ENCODE peak calls at places on chromosome X, in five cellular contexts. F is K562, U is GM12878, E is H1, H is HepG2. X is an unnamed sample.

GRCh38 chrX:41300758-41301437 is 33.1 kb upstream of the DDX3X start:
- DNase-seq in F (peak), U (no peak), E (no peak), H (no peak), X (no peak)

GRCh38 chrX:41481264-41482109 is 34.3 kb downstream of the NYX start:
- DNase-seq in F (peak), U (no peak), E (no peak), H (peak), X (peak)

GRCh38 chrX:69080912-69081465 is 84.3 kb downstream of the PJA1 start:
- DNase-seq in F (no peak), U (no peak), E (no peak), H (no peak), X (no peak)

GRCh38 chrX:23898412-23898959 is 9.3 kb downstream of the APOO start:
- DNase-seq in F (no peak), U (no peak), E (no peak), H (no peak), X (no peak)

GRCh38 chrX:40368611-40369061 is 212.1 kb upstream of the ATP6AP2 start:
- DNase-seq in F (no peak), U (no peak), E (no peak), H (no peak), X (no peak)

GRCh38 chrX:141375011-141375730 is 132.9 kb upstream of the SPANXC start:
- DNase-seq in F (no peak), U (no peak), E (no peak), H (no peak), X (no peak)

GRCh38 chrX:149516604-149517003 is 11.5 kb upstream of the IDS start:
- DNase-seq in F (peak), U (no peak), E (no peak), H (no peak), X (no peak)

GRCh38 chrX:31367816-31368215 is 296.0 kb upstream of the FTHL17 start:
- DNase-seq in F (no peak), U (no peak), E (no peak), H (no peak), X (no peak)

GRCh38 chrX:130105226-130105625 is 5.1 kb downstream of the ELF4 start:
- DNase-seq in F (no peak), U (no peak), E (no peak), H (no peak), X (no peak)

GRCh38 chrX:53281321-53281822 is at the start of gene IQSEC2:
- DNase-seq in F (peak), U (no peak), E (peak), H (no peak), X (peak)

GRCh38 chrX:55742649-55743048 is 25.1 kb downstream of the RRAGB start:
- DNase-seq in F (no peak), U (no peak), E (no peak), H (no peak), X (no peak)

GRCh38 chrX:23287191-23287764 is 47.4 kb upstream of the PTCHD1 start:
- DNase-seq in F (no peak), U (no peak), E (no peak), H (no peak), X (no peak)

GRCh38 chrX:71082778-71083177 is 12.9 kb upstream of the FOXO4 start:
- DNase-seq in F (no peak), U (no peak), E (no peak), H (no peak), X (no peak)

GRCh38 chrX:109624022-109624421 is 950 bp downstream of the KCNE5 start:
- DNase-seq in F (no peak), U (no peak), E (no peak), H (no peak), X (no peak)

GRCh38 chrX:119240356-119240755 is 4.3 kb downstream of the PGRMC1 start:
- DNase-seq in F (no peak), U (no peak), E (no peak), H (no peak), X (no peak)

GRCh38 chrX:153667931-153668396 is 5.6 kb downstream of the PNCK start:
- DNase-seq in F (peak), U (peak), E (peak), H (peak), X (peak)

GRCh38 chrX:20362268-20363002 is 95.7 kb upstream of the RPS6KA3 start:
- DNase-seq in F (peak), U (no peak), E (no peak), H (peak), X (no peak)

GRCh38 chrX:13684361-13684760 is 4.6 kb upstream of the RAB9A start:
- DNase-seq in F (no peak), U (no peak), E (no peak), H (no peak), X (no peak)

GRCh38 chrX:37871626-37872302 is 24.4 kb upstream of the DYNLT3 start:
- DNase-seq in F (peak), U (no peak), E (no peak), H (no peak), X (peak)

GRCh38 chrX:15468036-15468435 is 25.1 kb downstream of the PIR start:
- DNase-seq in F (peak), U (no peak), E (no peak), H (no peak), X (no peak)

GRCh38 chrX:69318651-69319305 is 153.5 kb upstream of the PJA1 start:
- DNase-seq in F (no peak), U (no peak), E (no peak), H (no peak), X (no peak)

GRCh38 chrX:139112432-139112831 is 400.9 kb upstream of the FGF13 start:
- DNase-seq in F (no peak), U (no peak), E (no peak), H (no peak), X (no peak)

GRCh38 chrX:51614353-51614752 is 4.4 kb downstream of the CENPVL3 start:
- DNase-seq in F (peak), U (no peak), E (peak), H (peak), X (peak)

GRCh38 chrX:102580891-102581290 is 18.4 kb upstream of the ARMCX5 start:
- DNase-seq in F (peak), U (no peak), E (no peak), H (no peak), X (no peak)

GRCh38 chrX:1397001-1397400 is 5.1 kb upstream of the SLC25A6 start:
- DNase-seq in F (no peak), U (no peak), E (no peak), H (no peak), X (no peak)

GRCh38 chrX:150873616-150874015 is 24.9 kb downstream of the CD99L2 start:
- DNase-seq in F (no peak), U (no peak), E (no peak), H (no peak), X (peak)

GRCh38 chrX:41933546-41933945 is 10.2 kb upstream of the CASK start:
- DNase-seq in F (peak), U (no peak), E (no peak), H (no peak), X (no peak)

GRCh38 chrX:63744850-63745249 is 40.2 kb downstream of the ARHGEF9 start:
- DNase-seq in F (no peak), U (no peak), E (no peak), H (no peak), X (no peak)

GRCh38 chrX:48083212-48083611 is 11.8 kb upstream of the ZNF630 start:
- DNase-seq in F (peak), U (no peak), E (peak), H (peak), X (peak)

GRCh38 chrX:136589966-136590365 is 58.0 kb downstream of the VGLL1 start:
- DNase-seq in F (no peak), U (no peak), E (no peak), H (no peak), X (no peak)

GRCh38 chrX:101759000-101759399 is 99.3 kb upstream of the ARMCX2 start:
- DNase-seq in F (peak), U (no peak), E (peak), H (peak), X (peak)

GRCh38 chrX:47380268-47380667 is 9.9 kb downstream of the ZNF157 start:
- DNase-seq in F (no peak), U (peak), E (no peak), H (peak), X (no peak)

GRCh38 chrX:104045642-104046041 is 5.9 kb downstream of the H2BW2 start:
- DNase-seq in F (no peak), U (no peak), E (no peak), H (no peak), X (no peak)

GRCh38 chrX:125436855-125437254 is 117.2 kb downstream of the TEX13C start:
- DNase-seq in F (peak), U (no peak), E (no peak), H (no peak), X (no peak)

GRCh38 chrX:119971184-119971583 is 27.6 kb upstream of the NKAP start:
- DNase-seq in F (no peak), U (no peak), E (no peak), H (no peak), X (no peak)

GRCh38 chrX:89124985-89125384 is 378.0 kb downstream of the CPXCR1 start:
- DNase-seq in F (no peak), U (no peak), E (no peak), H (no peak), X (no peak)

GRCh38 chrX:39220952-39221351 is 419.7 kb downstream of the MID1IP1 start:
- DNase-seq in F (no peak), U (no peak), E (no peak), H (no peak), X (no peak)

GRCh38 chrX:68998716-68999115 is 166.5 kb downstream of the PJA1 start:
- DNase-seq in F (no peak), U (no peak), E (peak), H (no peak), X (no peak)

GRCh38 chrX:54208531-54208930 is 25.5 kb upstream of the FAM120C start:
- DNase-seq in F (no peak), U (no peak), E (no peak), H (no peak), X (no peak)

GRCh38 chrX:12309040-12309732 is 170.9 kb downstream of the FRMPD4 start:
- DNase-seq in F (no peak), U (no peak), E (no peak), H (no peak), X (no peak)

GRCh38 chrX:12308420-12308819 is 170.1 kb downstream of the FRMPD4 start:
- DNase-seq in F (no peak), U (no peak), E (no peak), H (no peak), X (no peak)

GRCh38 chrX:12307961-12308360 is 169.7 kb downstream of the FRMPD4 start:
- DNase-seq in F (no peak), U (no peak), E (no peak), H (no peak), X (no peak)

GRCh38 chrX:12304261-12304660 is 166.0 kb downstream of the FRMPD4 start:
- DNase-seq in F (no peak), U (no peak), E (no peak), H (no peak), X (no peak)

GRCh38 chrX:12309733-12310054 is 171.4 kb downstream of the FRMPD4 start:
- DNase-seq in F (no peak), U (no peak), E (no peak), H (no peak), X (no peak)
- TF ChIP-seq CEBPB in F (no peak), U (no peak), E (no peak), H (no peak), X (no peak)

DNA sequence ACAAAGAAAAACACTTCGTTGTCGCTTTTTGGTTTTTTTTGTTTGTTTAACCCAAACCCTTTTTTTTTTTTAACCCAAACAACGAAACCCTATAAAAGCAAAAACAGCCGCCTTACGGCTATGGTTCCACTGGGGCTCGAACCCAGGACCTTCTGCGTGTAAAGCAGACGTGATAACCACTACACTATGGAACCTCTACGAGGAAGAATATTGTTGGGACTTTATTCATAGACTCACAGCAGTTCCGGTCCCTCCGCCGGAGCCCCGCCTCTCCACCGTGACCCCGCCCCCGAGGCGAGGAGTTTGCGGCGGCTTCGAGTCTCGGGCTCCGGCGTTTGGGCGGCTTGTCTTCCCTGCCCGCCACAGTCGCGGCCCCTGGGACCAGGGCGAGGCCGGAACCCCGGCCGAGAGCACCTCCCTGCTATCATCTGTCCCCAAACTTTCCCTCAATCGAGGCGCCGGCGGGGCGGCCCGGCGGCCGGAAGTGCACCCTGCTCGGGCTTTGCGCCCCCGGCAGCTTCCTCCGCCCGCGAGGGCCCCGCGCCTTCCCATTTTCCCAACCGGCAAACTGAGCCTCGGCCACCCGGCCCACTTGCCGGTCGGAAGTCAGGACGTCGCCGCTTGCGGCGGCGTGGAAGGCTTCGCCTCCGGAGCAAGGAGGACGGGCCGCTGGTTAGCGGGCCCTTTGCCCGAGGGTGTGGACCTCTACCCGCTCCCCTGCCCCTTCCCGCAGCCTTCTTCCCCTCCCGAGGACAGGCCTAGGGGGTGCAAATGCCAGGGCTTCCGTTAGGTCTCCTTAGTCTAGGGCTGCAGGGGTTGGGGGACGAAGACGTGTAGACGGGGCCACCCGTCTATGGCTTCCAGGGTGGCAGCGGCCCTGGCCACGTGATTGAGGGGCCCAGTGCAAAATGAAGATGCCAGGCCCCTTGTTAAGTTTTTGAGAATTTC is 3.2 kb upstream of the RS1 start:
- DNase-seq in F (peak), U (peak), E (peak), H (peak), X (peak)
- TF ChIP-seq POLR2AphosphoS5 in F (no peak), U (no peak), E (no peak), H (no peak), X (no peak)

DNA sequence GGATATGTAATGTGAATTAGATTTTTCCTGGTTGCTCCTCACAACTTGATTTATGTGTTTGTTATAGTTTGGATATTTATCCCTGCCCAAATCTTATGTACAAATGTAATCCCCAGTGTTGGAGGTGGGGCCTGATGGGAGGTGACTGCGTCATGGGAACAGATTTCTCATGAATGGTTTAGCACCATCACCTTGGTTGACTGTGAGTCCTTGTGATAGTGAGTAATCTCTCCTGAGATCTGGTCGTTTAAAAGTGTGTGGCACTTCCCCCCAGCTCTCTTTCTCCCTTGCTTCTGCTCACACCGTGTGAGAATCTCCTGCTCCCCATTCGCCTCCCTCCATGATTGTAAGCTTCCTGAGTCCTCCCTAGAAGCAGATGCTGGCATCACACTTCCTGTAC is 2.2 kb downstream of the MID2 start:
- DNase-seq in F (no peak), U (no peak), E (no peak), H (no peak), X (no peak)
- H3K4me2 ChIP-seq in F (no peak), U (no peak), E (no peak), H (no peak), X (no peak)

DNA sequence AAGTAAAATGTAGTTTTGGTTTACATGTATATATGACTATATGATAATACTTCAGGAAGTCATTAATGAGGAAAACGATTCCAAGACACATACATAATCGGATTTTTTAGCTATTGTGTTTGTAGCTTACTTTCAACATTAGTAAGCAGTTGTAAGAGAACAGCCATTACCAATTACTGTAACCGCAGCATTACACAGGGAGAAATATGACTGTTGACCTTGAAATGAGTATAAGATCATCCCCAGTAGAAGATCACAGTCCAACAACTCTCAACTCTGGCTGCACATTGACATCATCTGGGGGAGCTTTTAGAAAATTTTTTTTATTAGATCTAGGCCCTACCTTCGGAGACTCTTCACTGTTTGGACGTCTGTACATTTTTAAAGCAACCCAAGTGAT is 762.0 kb upstream of the MAGEB2 start:
- DNase-seq in F (no peak), U (no peak), E (no peak), H (no peak), X (no peak)
- TF ChIP-seq CEBPB in F (no peak), U (no peak), E (no peak), H (no peak), X (no peak)

GRCh38 chrX:154800508-154801207 is 4.6 kb downstream of the MPP1 start:
- DNase-seq in F (no peak), U (no peak), E (no peak), H (peak), X (no peak)
- TF ChIP-seq POLR2AphosphoS5 in F (no peak), U (no peak), E (no peak), H (no peak), X (no peak)

GRCh38 chrX:46279925-46280313 is 265.3 kb downstream of the ZNF674 start:
- DNase-seq in F (no peak), U (no peak), E (no peak), H (no peak), X (no peak)

GRCh38 chrX:46279214-46279924 is 265.9 kb downstream of the ZNF674 start:
- DNase-seq in F (no peak), U (no peak), E (no peak), H (no peak), X (no peak)

GRCh38 chrX:46278591-46278990 is 266.6 kb downstream of the ZNF674 start:
- DNase-seq in F (no peak), U (no peak), E (no peak), H (no peak), X (no peak)
- H3K4me2 ChIP-seq in F (no peak), U (no peak), E (peak), H (no peak), X (no peak)

GRCh38 chrX:66024570-66024969 is 15.3 kb downstream of the VSIG4 start:
- DNase-seq in F (no peak), U (no peak), E (no peak), H (no peak), X (no peak)
- TF ChIP-seq CEBPB in F (peak), U (no peak), E (no peak), H (no peak), X (no peak)

DNA sequence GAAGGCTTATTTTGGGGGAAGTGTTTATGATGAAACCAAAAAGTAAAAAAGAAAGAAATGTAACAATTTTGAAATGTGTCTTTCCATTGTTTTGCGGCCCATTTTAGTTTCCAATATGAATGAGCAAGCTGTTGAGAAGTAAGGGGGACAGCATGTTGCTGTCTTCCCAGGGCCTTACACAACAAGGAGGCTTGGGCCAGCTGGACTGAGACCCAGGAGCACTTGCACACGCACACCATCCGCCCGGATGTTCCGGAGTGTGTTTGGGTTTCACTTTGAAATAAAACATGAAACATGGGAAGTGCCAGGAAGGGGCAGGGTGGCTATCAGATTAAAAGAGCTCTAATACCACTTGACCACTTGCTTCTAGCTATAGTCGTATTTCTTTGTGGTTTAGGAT is 144.3 kb downstream of the NHS start:
- DNase-seq in F (no peak), U (no peak), E (no peak), H (no peak), X (no peak)
- TF ChIP-seq POLR2AphosphoS5 in F (no peak), U (no peak), E (no peak), H (no peak), X (no peak)

DNA sequence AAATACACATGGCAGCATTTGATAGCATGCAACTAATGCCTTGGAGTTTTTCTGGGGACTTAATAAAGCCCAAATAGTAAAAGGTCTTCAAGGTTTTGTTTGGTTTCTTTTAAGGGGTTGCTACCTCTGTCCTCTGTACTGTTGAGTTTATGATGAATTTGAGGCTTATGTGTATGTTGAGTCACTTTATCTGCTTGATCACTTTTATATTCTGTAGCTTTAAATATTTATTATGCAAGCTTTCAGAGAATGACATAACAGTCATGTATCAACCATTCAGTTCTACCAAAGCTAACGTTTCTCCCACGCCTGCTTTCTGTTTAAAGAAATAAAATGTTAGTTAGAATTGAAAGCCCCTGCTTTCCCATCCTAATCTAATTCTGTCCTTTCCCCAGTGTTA is 122.2 kb downstream of the NHS start:
- DNase-seq in F (no peak), U (no peak), E (no peak), H (no peak), X (no peak)
- H3K4me2 ChIP-seq in F (no peak), U (no peak), E (no peak), H (no peak), X (no peak)

GRCh38 chrX:35919536-35920309 is at the start of gene CFAP47:
- DNase-seq in F (no peak), U (no peak), E (peak), H (no peak), X (no peak)
- TF ChIP-seq CEBPB in F (no peak), U (no peak), E (no peak), H (no peak), X (no peak)